ENCODE peak calls at places on chromosomes 4 and X, in seven cellular contexts. One of them, this sample, is unnamed.

GRCh38 chrX:139559383-139560042 is 29.0 kb downstream of the F9 start:
- DNase-seq in activated gamma-delta T cell: no peak
- DNase-seq in ELF-1: peak
- DNase-seq in A172: peak
- DNase-seq in stimulated activated CD4-positive, alpha-beta T cell treated with anti-CD3 and anti-CD28 coated beads, Interleukin-1b, Interleukin-23, amount 100 ng/mL, for 24 hours: no peak
- DNase-seq in activated naive CD4-positive, alpha-beta T cell: no peak
- DNase-seq in activated CD4-positive, alpha-beta T cell treated with anti-CD3 and anti-CD28 coated beads, Interleukin-2, amount 10 ng/mL, durations not matched to agents 7 days and 5 days: peak
- DNase-seq in this sample: peak

GRCh38 chr4:93996895-93997294 is 168.3 kb downstream of the ATOH1 start:
- DNase-seq in activated CD4-positive, alpha-beta T cell treated with anti-CD3 and anti-CD28 coated beads, Interleukin-2, amount 10 ng/mL, durations not matched to agents 7 days and 5 days: no peak
- DNase-seq in activated gamma-delta T cell: no peak
- DNase-seq in A172: no peak
- DNase-seq in activated naive CD4-positive, alpha-beta T cell: no peak
- DNase-seq in stimulated activated CD4-positive, alpha-beta T cell treated with anti-CD3 and anti-CD28 coated beads, Interleukin-1b, Interleukin-23, amount 100 ng/mL, for 24 hours: no peak
- DNase-seq in ELF-1: no peak
- DNase-seq in this sample: no peak

GRCh38 chr4:6183740-6184139 is 16.6 kb downstream of the JAKMIP1 start:
- DNase-seq in activated naive CD4-positive, alpha-beta T cell: no peak
- DNase-seq in A172: no peak
- DNase-seq in activated gamma-delta T cell: no peak
- DNase-seq in activated CD4-positive, alpha-beta T cell treated with anti-CD3 and anti-CD28 coated beads, Interleukin-2, amount 10 ng/mL, durations not matched to agents 7 days and 5 days: peak
- DNase-seq in stimulated activated CD4-positive, alpha-beta T cell treated with anti-CD3 and anti-CD28 coated beads, Interleukin-1b, Interleukin-23, amount 100 ng/mL, for 24 hours: no peak
- DNase-seq in ELF-1: no peak
- DNase-seq in this sample: no peak

GRCh38 chr4:188387134-188387791 is 248.0 kb downstream of the TRIML1 start:
- DNase-seq in A172: peak
- DNase-seq in activated CD4-positive, alpha-beta T cell treated with anti-CD3 and anti-CD28 coated beads, Interleukin-2, amount 10 ng/mL, durations not matched to agents 7 days and 5 days: no peak
- DNase-seq in stimulated activated CD4-positive, alpha-beta T cell treated with anti-CD3 and anti-CD28 coated beads, Interleukin-1b, Interleukin-23, amount 100 ng/mL, for 24 hours: no peak
- DNase-seq in activated gamma-delta T cell: no peak
- DNase-seq in activated naive CD4-positive, alpha-beta T cell: no peak
- DNase-seq in ELF-1: peak
- DNase-seq in this sample: no peak

GRCh38 chr4:168765726-168766125 is 244.3 kb downstream of the CBR4 start:
- DNase-seq in ELF-1: no peak
- DNase-seq in activated naive CD4-positive, alpha-beta T cell: no peak
- DNase-seq in activated CD4-positive, alpha-beta T cell treated with anti-CD3 and anti-CD28 coated beads, Interleukin-2, amount 10 ng/mL, durations not matched to agents 7 days and 5 days: no peak
- DNase-seq in A172: peak
- DNase-seq in stimulated activated CD4-positive, alpha-beta T cell treated with anti-CD3 and anti-CD28 coated beads, Interleukin-1b, Interleukin-23, amount 100 ng/mL, for 24 hours: no peak
- DNase-seq in activated gamma-delta T cell: no peak
- DNase-seq in this sample: peak

GRCh38 chr4:2831611-2832308 is 11.9 kb upstream of the ADD1 start:
- DNase-seq in activated naive CD4-positive, alpha-beta T cell: no peak
- DNase-seq in stimulated activated CD4-positive, alpha-beta T cell treated with anti-CD3 and anti-CD28 coated beads, Interleukin-1b, Interleukin-23, amount 100 ng/mL, for 24 hours: no peak
- DNase-seq in activated gamma-delta T cell: no peak
- DNase-seq in A172: no peak
- DNase-seq in activated CD4-positive, alpha-beta T cell treated with anti-CD3 and anti-CD28 coated beads, Interleukin-2, amount 10 ng/mL, durations not matched to agents 7 days and 5 days: no peak
- DNase-seq in ELF-1: no peak
- DNase-seq in this sample: no peak

GRCh38 chr4:38132843-38133662 is 172.9 kb downstream of the PTTG2 start:
- DNase-seq in A172: no peak
- DNase-seq in activated CD4-positive, alpha-beta T cell treated with anti-CD3 and anti-CD28 coated beads, Interleukin-2, amount 10 ng/mL, durations not matched to agents 7 days and 5 days: no peak
- DNase-seq in activated gamma-delta T cell: no peak
- DNase-seq in ELF-1: no peak
- DNase-seq in stimulated activated CD4-positive, alpha-beta T cell treated with anti-CD3 and anti-CD28 coated beads, Interleukin-1b, Interleukin-23, amount 100 ng/mL, for 24 hours: no peak
- DNase-seq in activated naive CD4-positive, alpha-beta T cell: no peak
- DNase-seq in this sample: no peak

GRCh38 chr4:158008551-158009218 is 164.1 kb downstream of the GASK1B start:
- DNase-seq in activated naive CD4-positive, alpha-beta T cell: no peak
- DNase-seq in A172: peak
- DNase-seq in activated CD4-positive, alpha-beta T cell treated with anti-CD3 and anti-CD28 coated beads, Interleukin-2, amount 10 ng/mL, durations not matched to agents 7 days and 5 days: no peak
- DNase-seq in stimulated activated CD4-positive, alpha-beta T cell treated with anti-CD3 and anti-CD28 coated beads, Interleukin-1b, Interleukin-23, amount 100 ng/mL, for 24 hours: no peak
- DNase-seq in ELF-1: no peak
- DNase-seq in activated gamma-delta T cell: no peak
- DNase-seq in this sample: no peak

GRCh38 chr4:45692131-45692530 is 431.7 kb downstream of the GABRG1 start:
- DNase-seq in A172: no peak
- DNase-seq in activated naive CD4-positive, alpha-beta T cell: no peak
- DNase-seq in ELF-1: no peak
- DNase-seq in stimulated activated CD4-positive, alpha-beta T cell treated with anti-CD3 and anti-CD28 coated beads, Interleukin-1b, Interleukin-23, amount 100 ng/mL, for 24 hours: no peak
- DNase-seq in activated CD4-positive, alpha-beta T cell treated with anti-CD3 and anti-CD28 coated beads, Interleukin-2, amount 10 ng/mL, durations not matched to agents 7 days and 5 days: no peak
- DNase-seq in activated gamma-delta T cell: no peak
- DNase-seq in this sample: no peak

GRCh38 chrX:155235891-155236290 is 19.6 kb downstream of the VBP1 start:
- DNase-seq in ELF-1: no peak
- DNase-seq in activated CD4-positive, alpha-beta T cell treated with anti-CD3 and anti-CD28 coated beads, Interleukin-2, amount 10 ng/mL, durations not matched to agents 7 days and 5 days: no peak
- DNase-seq in activated naive CD4-positive, alpha-beta T cell: no peak
- DNase-seq in A172: no peak
- DNase-seq in activated gamma-delta T cell: no peak
- DNase-seq in stimulated activated CD4-positive, alpha-beta T cell treated with anti-CD3 and anti-CD28 coated beads, Interleukin-1b, Interleukin-23, amount 100 ng/mL, for 24 hours: no peak
- DNase-seq in this sample: no peak

GRCh38 chrX:119887721-119888425 is 7.8 kb upstream of the AKAP14 start:
- DNase-seq in stimulated activated CD4-positive, alpha-beta T cell treated with anti-CD3 and anti-CD28 coated beads, Interleukin-1b, Interleukin-23, amount 100 ng/mL, for 24 hours: peak
- DNase-seq in activated gamma-delta T cell: peak
- DNase-seq in ELF-1: peak
- DNase-seq in activated CD4-positive, alpha-beta T cell treated with anti-CD3 and anti-CD28 coated beads, Interleukin-2, amount 10 ng/mL, durations not matched to agents 7 days and 5 days: peak
- DNase-seq in activated naive CD4-positive, alpha-beta T cell: peak
- DNase-seq in A172: peak
- DNase-seq in this sample: no peak

GRCh38 chr4:5712517-5712916 is 1.5 kb downstream of the EVC start:
- DNase-seq in A172: peak
- DNase-seq in ELF-1: no peak
- DNase-seq in stimulated activated CD4-positive, alpha-beta T cell treated with anti-CD3 and anti-CD28 coated beads, Interleukin-1b, Interleukin-23, amount 100 ng/mL, for 24 hours: no peak
- DNase-seq in activated gamma-delta T cell: no peak
- DNase-seq in activated CD4-positive, alpha-beta T cell treated with anti-CD3 and anti-CD28 coated beads, Interleukin-2, amount 10 ng/mL, durations not matched to agents 7 days and 5 days: no peak
- DNase-seq in activated naive CD4-positive, alpha-beta T cell: no peak
- DNase-seq in this sample: no peak

GRCh38 chr4:123505457-123506310 is 109.1 kb downstream of the SPRY1 start:
- DNase-seq in A172: no peak
- DNase-seq in activated CD4-positive, alpha-beta T cell treated with anti-CD3 and anti-CD28 coated beads, Interleukin-2, amount 10 ng/mL, durations not matched to agents 7 days and 5 days: peak
- DNase-seq in stimulated activated CD4-positive, alpha-beta T cell treated with anti-CD3 and anti-CD28 coated beads, Interleukin-1b, Interleukin-23, amount 100 ng/mL, for 24 hours: no peak
- DNase-seq in ELF-1: peak
- DNase-seq in activated gamma-delta T cell: no peak
- DNase-seq in activated naive CD4-positive, alpha-beta T cell: no peak
- DNase-seq in this sample: peak

GRCh38 chr4:15396157-15396800 is 31.6 kb upstream of the C1QTNF7 start:
- DNase-seq in stimulated activated CD4-positive, alpha-beta T cell treated with anti-CD3 and anti-CD28 coated beads, Interleukin-1b, Interleukin-23, amount 100 ng/mL, for 24 hours: peak
- DNase-seq in A172: peak
- DNase-seq in activated naive CD4-positive, alpha-beta T cell: peak
- DNase-seq in ELF-1: peak
- DNase-seq in activated gamma-delta T cell: no peak
- DNase-seq in activated CD4-positive, alpha-beta T cell treated with anti-CD3 and anti-CD28 coated beads, Interleukin-2, amount 10 ng/mL, durations not matched to agents 7 days and 5 days: peak
- DNase-seq in this sample: no peak

GRCh38 chr4:121726642-121727268 is 30.0 kb upstream of the ANXA5 start:
- DNase-seq in stimulated activated CD4-positive, alpha-beta T cell treated with anti-CD3 and anti-CD28 coated beads, Interleukin-1b, Interleukin-23, amount 100 ng/mL, for 24 hours: peak
- DNase-seq in activated CD4-positive, alpha-beta T cell treated with anti-CD3 and anti-CD28 coated beads, Interleukin-2, amount 10 ng/mL, durations not matched to agents 7 days and 5 days: peak
- DNase-seq in activated naive CD4-positive, alpha-beta T cell: no peak
- DNase-seq in ELF-1: no peak
- DNase-seq in A172: peak
- DNase-seq in activated gamma-delta T cell: no peak
- DNase-seq in this sample: peak

GRCh38 chr4:112944006-112944405 is 105.4 kb upstream of the ANK2 start:
- DNase-seq in A172: no peak
- DNase-seq in activated gamma-delta T cell: no peak
- DNase-seq in ELF-1: no peak
- DNase-seq in stimulated activated CD4-positive, alpha-beta T cell treated with anti-CD3 and anti-CD28 coated beads, Interleukin-1b, Interleukin-23, amount 100 ng/mL, for 24 hours: no peak
- DNase-seq in activated naive CD4-positive, alpha-beta T cell: no peak
- DNase-seq in activated CD4-positive, alpha-beta T cell treated with anti-CD3 and anti-CD28 coated beads, Interleukin-2, amount 10 ng/mL, durations not matched to agents 7 days and 5 days: no peak
- DNase-seq in this sample: no peak

GRCh38 chrX:79452879-79453278 is 85.7 kb upstream of the ITM2A start:
- DNase-seq in activated gamma-delta T cell: no peak
- DNase-seq in ELF-1: no peak
- DNase-seq in stimulated activated CD4-positive, alpha-beta T cell treated with anti-CD3 and anti-CD28 coated beads, Interleukin-1b, Interleukin-23, amount 100 ng/mL, for 24 hours: no peak
- DNase-seq in A172: no peak
- DNase-seq in activated naive CD4-positive, alpha-beta T cell: no peak
- DNase-seq in activated CD4-positive, alpha-beta T cell treated with anti-CD3 and anti-CD28 coated beads, Interleukin-2, amount 10 ng/mL, durations not matched to agents 7 days and 5 days: no peak
- DNase-seq in this sample: no peak

GRCh38 chrX:1355131-1355799 is 18.7 kb downstream of the IL3RA start:
- DNase-seq in activated gamma-delta T cell: no peak
- DNase-seq in stimulated activated CD4-positive, alpha-beta T cell treated with anti-CD3 and anti-CD28 coated beads, Interleukin-1b, Interleukin-23, amount 100 ng/mL, for 24 hours: no peak
- DNase-seq in activated naive CD4-positive, alpha-beta T cell: no peak
- DNase-seq in activated CD4-positive, alpha-beta T cell treated with anti-CD3 and anti-CD28 coated beads, Interleukin-2, amount 10 ng/mL, durations not matched to agents 7 days and 5 days: no peak
- DNase-seq in A172: peak
- DNase-seq in ELF-1: peak
- DNase-seq in this sample: no peak

GRCh38 chr4:37631551-37631950 is 54.6 kb downstream of the RELL1 start:
- DNase-seq in stimulated activated CD4-positive, alpha-beta T cell treated with anti-CD3 and anti-CD28 coated beads, Interleukin-1b, Interleukin-23, amount 100 ng/mL, for 24 hours: no peak
- DNase-seq in activated CD4-positive, alpha-beta T cell treated with anti-CD3 and anti-CD28 coated beads, Interleukin-2, amount 10 ng/mL, durations not matched to agents 7 days and 5 days: no peak
- DNase-seq in activated gamma-delta T cell: no peak
- DNase-seq in activated naive CD4-positive, alpha-beta T cell: no peak
- DNase-seq in ELF-1: no peak
- DNase-seq in A172: no peak
- DNase-seq in this sample: no peak

GRCh38 chrX:100924370-100924769 is 4.3 kb downstream of the XKRX start:
- DNase-seq in ELF-1: no peak
- DNase-seq in activated naive CD4-positive, alpha-beta T cell: no peak
- DNase-seq in activated gamma-delta T cell: no peak
- DNase-seq in stimulated activated CD4-positive, alpha-beta T cell treated with anti-CD3 and anti-CD28 coated beads, Interleukin-1b, Interleukin-23, amount 100 ng/mL, for 24 hours: no peak
- DNase-seq in activated CD4-positive, alpha-beta T cell treated with anti-CD3 and anti-CD28 coated beads, Interleukin-2, amount 10 ng/mL, durations not matched to agents 7 days and 5 days: no peak
- DNase-seq in A172: no peak
- DNase-seq in this sample: no peak

GRCh38 chrX:39900788-39901170 is 197.0 kb downstream of the BCOR start:
- DNase-seq in activated gamma-delta T cell: no peak
- DNase-seq in ELF-1: peak
- DNase-seq in activated naive CD4-positive, alpha-beta T cell: no peak
- DNase-seq in activated CD4-positive, alpha-beta T cell treated with anti-CD3 and anti-CD28 coated beads, Interleukin-2, amount 10 ng/mL, durations not matched to agents 7 days and 5 days: no peak
- DNase-seq in stimulated activated CD4-positive, alpha-beta T cell treated with anti-CD3 and anti-CD28 coated beads, Interleukin-1b, Interleukin-23, amount 100 ng/mL, for 24 hours: no peak
- DNase-seq in A172: no peak
- DNase-seq in this sample: no peak

GRCh38 chrX:132940727-132941162 is 17.7 kb downstream of the HS6ST2 start:
- DNase-seq in stimulated activated CD4-positive, alpha-beta T cell treated with anti-CD3 and anti-CD28 coated beads, Interleukin-1b, Interleukin-23, amount 100 ng/mL, for 24 hours: no peak
- DNase-seq in A172: no peak
- DNase-seq in activated gamma-delta T cell: no peak
- DNase-seq in activated naive CD4-positive, alpha-beta T cell: no peak
- DNase-seq in activated CD4-positive, alpha-beta T cell treated with anti-CD3 and anti-CD28 coated beads, Interleukin-2, amount 10 ng/mL, durations not matched to agents 7 days and 5 days: no peak
- DNase-seq in ELF-1: peak
- DNase-seq in this sample: no peak

GRCh38 chr4:15976456-15977096 is 13.6 kb upstream of the FGFBP2 start:
- DNase-seq in stimulated activated CD4-positive, alpha-beta T cell treated with anti-CD3 and anti-CD28 coated beads, Interleukin-1b, Interleukin-23, amount 100 ng/mL, for 24 hours: no peak
- DNase-seq in ELF-1: no peak
- DNase-seq in A172: no peak
- DNase-seq in activated naive CD4-positive, alpha-beta T cell: no peak
- DNase-seq in activated gamma-delta T cell: no peak
- DNase-seq in activated CD4-positive, alpha-beta T cell treated with anti-CD3 and anti-CD28 coated beads, Interleukin-2, amount 10 ng/mL, durations not matched to agents 7 days and 5 days: no peak
- DNase-seq in this sample: no peak

GRCh38 chrX:86014421-86014820 is 32.9 kb downstream of the CHM start:
- DNase-seq in activated gamma-delta T cell: no peak
- DNase-seq in activated CD4-positive, alpha-beta T cell treated with anti-CD3 and anti-CD28 coated beads, Interleukin-2, amount 10 ng/mL, durations not matched to agents 7 days and 5 days: no peak
- DNase-seq in ELF-1: no peak
- DNase-seq in stimulated activated CD4-positive, alpha-beta T cell treated with anti-CD3 and anti-CD28 coated beads, Interleukin-1b, Interleukin-23, amount 100 ng/mL, for 24 hours: no peak
- DNase-seq in A172: no peak
- DNase-seq in activated naive CD4-positive, alpha-beta T cell: no peak
- DNase-seq in this sample: no peak

GRCh38 chr4:139767168-139767567 is 101.5 kb downstream of the MGST2 start:
- DNase-seq in ELF-1: no peak
- DNase-seq in stimulated activated CD4-positive, alpha-beta T cell treated with anti-CD3 and anti-CD28 coated beads, Interleukin-1b, Interleukin-23, amount 100 ng/mL, for 24 hours: no peak
- DNase-seq in activated CD4-positive, alpha-beta T cell treated with anti-CD3 and anti-CD28 coated beads, Interleukin-2, amount 10 ng/mL, durations not matched to agents 7 days and 5 days: no peak
- DNase-seq in activated naive CD4-positive, alpha-beta T cell: no peak
- DNase-seq in A172: peak
- DNase-seq in activated gamma-delta T cell: no peak
- DNase-seq in this sample: no peak

GRCh38 chr4:94595880-94596483 is 144.2 kb downstream of the PDLIM5 start:
- DNase-seq in activated naive CD4-positive, alpha-beta T cell: no peak
- DNase-seq in A172: peak
- DNase-seq in activated gamma-delta T cell: no peak
- DNase-seq in stimulated activated CD4-positive, alpha-beta T cell treated with anti-CD3 and anti-CD28 coated beads, Interleukin-1b, Interleukin-23, amount 100 ng/mL, for 24 hours: no peak
- DNase-seq in ELF-1: no peak
- DNase-seq in activated CD4-positive, alpha-beta T cell treated with anti-CD3 and anti-CD28 coated beads, Interleukin-2, amount 10 ng/mL, durations not matched to agents 7 days and 5 days: no peak
- DNase-seq in this sample: no peak

GRCh38 chr4:2072971-2073807 is 14.1 kb downstream of the NAT8L start:
- DNase-seq in stimulated activated CD4-positive, alpha-beta T cell treated with anti-CD3 and anti-CD28 coated beads, Interleukin-1b, Interleukin-23, amount 100 ng/mL, for 24 hours: no peak
- DNase-seq in A172: no peak
- DNase-seq in activated naive CD4-positive, alpha-beta T cell: no peak
- DNase-seq in activated gamma-delta T cell: no peak
- DNase-seq in ELF-1: no peak
- DNase-seq in activated CD4-positive, alpha-beta T cell treated with anti-CD3 and anti-CD28 coated beads, Interleukin-2, amount 10 ng/mL, durations not matched to agents 7 days and 5 days: no peak
- DNase-seq in this sample: no peak

GRCh38 chrX:154436597-154437397 is at the start of gene GDI1:
- DNase-seq in activated gamma-delta T cell: peak
- DNase-seq in activated CD4-positive, alpha-beta T cell treated with anti-CD3 and anti-CD28 coated beads, Interleukin-2, amount 10 ng/mL, durations not matched to agents 7 days and 5 days: peak
- DNase-seq in ELF-1: peak
- DNase-seq in stimulated activated CD4-positive, alpha-beta T cell treated with anti-CD3 and anti-CD28 coated beads, Interleukin-1b, Interleukin-23, amount 100 ng/mL, for 24 hours: peak
- DNase-seq in A172: peak
- DNase-seq in activated naive CD4-positive, alpha-beta T cell: peak
- DNase-seq in this sample: peak

GRCh38 chr4:114108869-114109268 is 129.4 kb upstream of the ARSJ start:
- DNase-seq in A172: peak
- DNase-seq in stimulated activated CD4-positive, alpha-beta T cell treated with anti-CD3 and anti-CD28 coated beads, Interleukin-1b, Interleukin-23, amount 100 ng/mL, for 24 hours: no peak
- DNase-seq in ELF-1: no peak
- DNase-seq in activated CD4-positive, alpha-beta T cell treated with anti-CD3 and anti-CD28 coated beads, Interleukin-2, amount 10 ng/mL, durations not matched to agents 7 days and 5 days: no peak
- DNase-seq in activated gamma-delta T cell: no peak
- DNase-seq in activated naive CD4-positive, alpha-beta T cell: no peak
- DNase-seq in this sample: no peak

GRCh38 chrX:136856050-136856449 is 24.5 kb downstream of the RBMX start:
- DNase-seq in ELF-1: no peak
- DNase-seq in activated naive CD4-positive, alpha-beta T cell: no peak
- DNase-seq in stimulated activated CD4-positive, alpha-beta T cell treated with anti-CD3 and anti-CD28 coated beads, Interleukin-1b, Interleukin-23, amount 100 ng/mL, for 24 hours: no peak
- DNase-seq in A172: no peak
- DNase-seq in activated CD4-positive, alpha-beta T cell treated with anti-CD3 and anti-CD28 coated beads, Interleukin-2, amount 10 ng/mL, durations not matched to agents 7 days and 5 days: no peak
- DNase-seq in activated gamma-delta T cell: no peak
- DNase-seq in this sample: no peak

GRCh38 chr4:174713821-174714220 is 115.2 kb downstream of the GLRA3 start:
- DNase-seq in activated gamma-delta T cell: no peak
- DNase-seq in ELF-1: no peak
- DNase-seq in A172: no peak
- DNase-seq in activated naive CD4-positive, alpha-beta T cell: no peak
- DNase-seq in activated CD4-positive, alpha-beta T cell treated with anti-CD3 and anti-CD28 coated beads, Interleukin-2, amount 10 ng/mL, durations not matched to agents 7 days and 5 days: no peak
- DNase-seq in stimulated activated CD4-positive, alpha-beta T cell treated with anti-CD3 and anti-CD28 coated beads, Interleukin-1b, Interleukin-23, amount 100 ng/mL, for 24 hours: no peak
- DNase-seq in this sample: no peak

GRCh38 chr4:38831653-38832052 is 25.0 kb downstream of the TLR6 start:
- DNase-seq in activated CD4-positive, alpha-beta T cell treated with anti-CD3 and anti-CD28 coated beads, Interleukin-2, amount 10 ng/mL, durations not matched to agents 7 days and 5 days: no peak
- DNase-seq in stimulated activated CD4-positive, alpha-beta T cell treated with anti-CD3 and anti-CD28 coated beads, Interleukin-1b, Interleukin-23, amount 100 ng/mL, for 24 hours: no peak
- DNase-seq in activated naive CD4-positive, alpha-beta T cell: no peak
- DNase-seq in A172: no peak
- DNase-seq in activated gamma-delta T cell: no peak
- DNase-seq in ELF-1: no peak
- DNase-seq in this sample: no peak

GRCh38 chrX:119325456-119325855 is 73.7 kb upstream of the SLC25A43 start:
- DNase-seq in activated naive CD4-positive, alpha-beta T cell: no peak
- DNase-seq in activated gamma-delta T cell: no peak
- DNase-seq in ELF-1: peak
- DNase-seq in activated CD4-positive, alpha-beta T cell treated with anti-CD3 and anti-CD28 coated beads, Interleukin-2, amount 10 ng/mL, durations not matched to agents 7 days and 5 days: no peak
- DNase-seq in A172: no peak
- DNase-seq in stimulated activated CD4-positive, alpha-beta T cell treated with anti-CD3 and anti-CD28 coated beads, Interleukin-1b, Interleukin-23, amount 100 ng/mL, for 24 hours: no peak
- DNase-seq in this sample: no peak

GRCh38 chrX:9465380-9466114 is 689 bp downstream of the TBL1X start:
- DNase-seq in activated gamma-delta T cell: peak
- DNase-seq in activated CD4-positive, alpha-beta T cell treated with anti-CD3 and anti-CD28 coated beads, Interleukin-2, amount 10 ng/mL, durations not matched to agents 7 days and 5 days: peak
- DNase-seq in A172: no peak
- DNase-seq in activated naive CD4-positive, alpha-beta T cell: peak
- DNase-seq in ELF-1: peak
- DNase-seq in stimulated activated CD4-positive, alpha-beta T cell treated with anti-CD3 and anti-CD28 coated beads, Interleukin-1b, Interleukin-23, amount 100 ng/mL, for 24 hours: no peak
- DNase-seq in this sample: no peak

GRCh38 chr4:80295331-80295730 is 28.9 kb downstream of the FGF5 start:
- DNase-seq in activated CD4-positive, alpha-beta T cell treated with anti-CD3 and anti-CD28 coated beads, Interleukin-2, amount 10 ng/mL, durations not matched to agents 7 days and 5 days: no peak
- DNase-seq in activated gamma-delta T cell: no peak
- DNase-seq in activated naive CD4-positive, alpha-beta T cell: no peak
- DNase-seq in ELF-1: no peak
- DNase-seq in stimulated activated CD4-positive, alpha-beta T cell treated with anti-CD3 and anti-CD28 coated beads, Interleukin-1b, Interleukin-23, amount 100 ng/mL, for 24 hours: no peak
- DNase-seq in A172: no peak
- DNase-seq in this sample: no peak